ENCODE peak calls at places on chromosome 13, in ten cellular contexts. Y is right atrium auricular region, B is fibroblast of the aortic adventitia, C is PC-3, D is esophagus squamous epithelium, F is H1, L is A549, G is heart right ventricle, X is lung, W is brain microvascular endothelial cell. V is an unnamed sample.

GRCh38 chr13:64723735-64724134 is 2506.4 kb downstream of the PCDH9 start:
- DNase-seq in F (no peak), L (peak), B (peak), C (peak), W (peak), Y (no peak), D (no peak), X (no peak), G (no peak), V (no peak)

GRCh38 chr13:91045351-91046034 is 302.0 kb upstream of the MIR17HG start:
- DNase-seq in X (no peak), B (no peak), G (no peak), L (peak), C (peak), F (no peak), Y (no peak), W (no peak), D (no peak), V (no peak)

GRCh38 chr13:46796515-46797467 is at the start of gene ESD:
- DNase-seq in X (peak), Y (peak), D (peak), W (peak), F (peak), G (peak), C (peak), B (peak), L (peak), V (peak)

GRCh38 chr13:26601669-26602068 is 44.2 kb downstream of the WASF3 start:
- DNase-seq in L (no peak), F (no peak), G (no peak), X (no peak), D (no peak), B (peak), Y (no peak), C (peak), W (peak), V (no peak)

GRCh38 chr13:111913790-111914189 is 153.2 kb upstream of the SOX1 start:
- DNase-seq in C (no peak), G (no peak), X (no peak), W (no peak), Y (peak), F (no peak), B (no peak), D (no peak), L (no peak), V (peak)

GRCh38 chr13:73894995-73895571 is 239.1 kb downstream of the KLF12 start:
- DNase-seq in D (no peak), Y (no peak), G (no peak), B (no peak), W (no peak), X (no peak), F (no peak), C (no peak), L (no peak), V (no peak)

GRCh38 chr13:44334751-44335150 is 38.9 kb upstream of the SERP2 start:
- DNase-seq in G (no peak), L (no peak), X (no peak), W (no peak), F (no peak), C (no peak), D (no peak), Y (no peak), B (no peak), V (no peak)

GRCh38 chr13:68056816-68057710 is 826.9 kb upstream of the PCDH9 start:
- DNase-seq in B (no peak), X (no peak), G (no peak), C (peak), D (no peak), Y (no peak), W (peak), L (peak), F (no peak), V (no peak)

GRCh38 chr13:30751183-30751933 is 16.0 kb downstream of the ALOX5AP start:
- DNase-seq in D (no peak), Y (no peak), F (no peak), X (no peak), C (no peak), L (no peak), W (no peak), B (no peak), G (no peak), V (no peak)

GRCh38 chr13:75442736-75443234 is 39.2 kb downstream of the TBC1D4 start:
- DNase-seq in F (no peak), X (no peak), C (no peak), W (no peak), B (no peak), G (no peak), L (no peak), D (no peak), Y (no peak), V (no peak)

GRCh38 chr13:30659980-30660379 is 42.3 kb downstream of the USPL1 start:
- DNase-seq in X (no peak), F (no peak), W (no peak), D (no peak), B (no peak), L (no peak), Y (no peak), C (no peak), G (no peak), V (peak)

DNA sequence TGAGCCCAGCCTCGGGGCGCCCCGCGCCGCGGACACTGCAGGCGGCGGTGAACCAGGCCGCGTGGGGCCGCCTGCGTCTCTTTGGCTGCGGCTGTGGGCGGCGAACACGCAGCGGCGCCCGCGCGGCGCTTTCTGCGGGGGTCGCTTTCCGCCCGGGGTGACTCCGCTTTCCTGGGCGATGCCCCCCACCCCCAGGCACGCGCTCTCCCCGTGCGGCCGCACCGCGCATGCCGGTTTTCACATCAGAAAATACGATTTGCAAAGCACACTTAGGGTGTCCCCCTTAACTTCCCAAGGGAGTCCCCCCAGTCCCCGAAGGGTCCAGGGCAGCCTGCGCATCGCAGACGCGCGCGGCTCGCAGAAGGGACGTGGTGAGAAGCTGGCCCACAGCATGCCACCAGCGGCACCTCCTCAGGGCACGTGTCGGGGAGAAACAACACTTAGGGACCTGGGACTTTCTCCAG is 5.3 kb downstream of the F7 start:
- DNase-seq in G (no peak), C (no peak), L (no peak), F (no peak), Y (no peak), W (no peak), X (no peak), D (no peak), B (no peak), V (no peak)
- H3K4me3 ChIP-seq in G (peak), C (no peak), L (no peak), F (peak), Y (peak), W (no peak), X (no peak), D (peak), B (no peak), V (peak)

DNA sequence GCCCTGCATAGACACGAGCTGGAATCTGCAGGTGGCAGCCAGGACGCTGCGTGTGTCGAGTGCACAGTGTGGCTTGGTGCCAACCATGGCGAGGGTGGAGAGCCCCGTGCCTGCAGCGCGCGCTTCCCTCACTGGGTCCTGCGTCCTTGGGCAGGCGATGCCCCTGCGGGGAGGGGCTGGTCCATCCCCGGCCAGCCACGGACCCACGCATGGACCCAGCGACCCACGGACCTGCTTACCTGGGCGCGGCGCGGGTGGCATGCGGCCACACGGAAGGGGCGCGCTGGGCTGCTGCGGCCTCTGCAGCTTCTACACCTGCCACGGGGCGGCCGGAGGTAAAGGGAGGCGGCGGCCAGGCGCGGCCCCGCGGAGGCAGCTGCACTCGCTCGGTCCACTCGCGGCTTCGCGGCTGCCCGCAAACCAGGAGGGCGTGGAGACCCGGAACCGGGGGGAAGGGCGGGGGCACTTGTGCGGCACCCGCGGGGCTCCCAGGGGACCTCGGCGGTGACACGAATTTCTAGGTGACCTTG is 569 bp upstream of the MCF2L start:
- DNase-seq in F (no peak), W (no peak), L (no peak), X (peak), G (peak), D (no peak), Y (no peak), B (no peak), C (peak), V (peak)
- TF ChIP-seq CTCF in F (no peak), W (no peak), L (no peak), X (no peak), G (no peak), D (peak), Y (no peak), B (no peak), C (no peak), V (peak)

DNA sequence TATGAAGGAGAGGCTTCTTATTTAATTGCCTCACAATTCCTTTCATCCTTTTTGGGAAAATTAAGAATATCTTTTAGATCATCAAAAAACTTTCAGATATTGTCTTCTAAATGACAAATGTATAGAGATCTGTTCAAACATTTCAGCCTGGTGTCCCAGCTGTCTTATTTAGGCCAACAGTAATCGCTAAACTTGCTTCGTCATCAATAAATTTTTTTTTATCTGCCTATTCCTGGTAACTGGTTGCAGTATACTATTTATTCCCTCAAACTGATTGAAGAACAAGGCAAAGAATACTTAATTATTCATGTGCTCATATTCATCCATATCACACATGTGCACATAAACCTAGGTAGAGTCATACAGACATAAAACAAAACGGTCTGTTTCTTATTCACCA is 5.3 kb upstream of the MYO16 start:
- DNase-seq in Y (no peak), X (no peak), G (no peak), L (no peak), W (no peak), B (no peak), D (no peak), C (no peak), F (no peak), V (no peak)
- H3K4me3 ChIP-seq in Y (no peak), X (no peak), G (no peak), L (no peak), W (no peak), B (no peak), D (no peak), C (no peak), F (no peak), V (no peak)

GRCh38 chr13:33611016-33611805 is 206.7 kb upstream of the RFC3 start:
- DNase-seq in G (peak), F (no peak), C (no peak), X (peak), W (peak), B (peak), Y (peak), D (no peak), L (no peak), V (no peak)

GRCh38 chr13:33610471-33611015 is 207.4 kb upstream of the RFC3 start:
- DNase-seq in W (no peak), F (peak), D (no peak), L (peak), B (peak), C (no peak), G (peak), Y (peak), X (no peak), V (peak)

DNA sequence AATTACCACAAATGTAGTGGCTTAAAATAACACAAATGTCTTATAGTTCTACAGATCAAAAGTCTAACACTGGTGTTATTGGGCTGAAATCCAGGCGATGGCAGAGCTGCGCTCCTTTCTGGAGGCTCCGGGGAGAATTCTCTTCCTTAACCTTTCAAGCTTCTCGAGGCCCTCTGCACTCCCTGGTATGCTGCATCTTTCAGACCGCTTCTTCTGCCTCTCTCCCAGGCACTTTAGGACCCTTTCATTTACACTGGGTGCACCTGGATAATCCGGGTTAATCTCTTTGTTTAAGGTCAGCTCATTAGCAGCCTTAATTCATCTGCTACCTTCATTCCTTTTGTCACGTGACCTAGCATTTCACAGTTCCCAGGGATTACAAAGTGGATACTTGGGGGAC is 211.3 kb upstream of the RFC3 start:
- DNase-seq in F (no peak), G (no peak), L (peak), C (no peak), W (no peak), D (no peak), Y (no peak), X (no peak), B (no peak), V (no peak)
- TF ChIP-seq CTCF in F (no peak), G (no peak), L (peak), C (no peak), W (peak), D (no peak), Y (no peak), X (no peak), B (no peak), V (no peak)

DNA sequence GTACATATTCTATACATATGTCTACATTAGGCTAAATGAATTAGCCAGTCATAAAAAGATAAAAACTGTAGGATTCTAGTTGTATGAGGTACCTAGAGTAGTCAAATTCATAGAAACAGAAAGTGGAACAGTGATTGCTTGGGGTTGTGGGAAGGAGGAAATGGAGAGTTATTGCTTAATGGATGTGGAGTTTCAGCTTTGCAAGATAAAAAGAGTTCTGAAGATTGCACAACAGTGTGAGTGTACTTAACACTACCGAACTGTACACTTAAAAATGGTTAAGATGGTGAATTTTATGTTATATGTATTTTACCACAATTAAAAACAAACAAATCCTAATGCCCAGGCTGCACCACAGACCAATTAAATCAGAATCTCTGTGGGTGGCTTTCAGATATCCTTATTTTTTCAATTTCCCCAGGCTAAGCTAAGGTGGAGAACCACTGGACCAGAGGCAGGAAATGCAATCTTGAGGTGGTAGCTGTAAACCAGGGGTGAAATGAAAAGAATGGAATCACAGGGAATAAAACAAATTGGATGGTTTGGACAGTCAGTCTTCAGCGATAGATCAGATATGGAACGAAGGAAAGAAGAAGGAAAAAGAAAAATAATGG is 215.2 kb downstream of the KCNRG start:
- DNase-seq in Y (no peak), X (no peak), G (no peak), F (no peak), B (peak), W (no peak), D (no peak), C (no peak), L (no peak), V (no peak)
- H3K4me3 ChIP-seq in Y (no peak), X (no peak), G (no peak), F (no peak), B (no peak), W (no peak), D (no peak), C (no peak), L (no peak), V (no peak)

DNA sequence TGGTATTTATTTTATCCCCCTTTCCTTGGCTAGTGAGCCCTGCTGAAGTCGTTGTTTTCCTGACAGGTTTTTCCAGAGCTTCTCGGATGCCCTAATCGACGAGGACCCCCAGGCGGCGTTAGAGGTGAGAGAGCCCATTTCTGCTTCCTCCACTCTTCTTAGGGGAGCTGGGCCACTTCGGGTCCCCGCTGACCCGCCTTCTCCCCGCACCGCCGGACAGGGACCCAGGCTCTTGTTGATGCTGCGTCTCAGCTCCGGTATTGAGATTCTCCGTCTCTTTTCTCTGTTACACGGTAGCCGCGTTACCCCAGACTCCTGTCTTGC is 306 bp downstream of the SUGT1 start:
- DNase-seq in L (no peak), B (no peak), C (no peak), F (no peak), X (no peak), G (no peak), W (no peak), Y (no peak), D (no peak), V (no peak)
- TF ChIP-seq CTCF in L (no peak), B (no peak), C (no peak), F (no peak), X (no peak), G (no peak), W (no peak), Y (no peak), D (no peak), V (no peak)

GRCh38 chr13:109783447-109783814 is 3.0 kb downstream of the IRS2 start:
- DNase-seq in Y (no peak), C (peak), X (no peak), F (peak), B (no peak), W (no peak), G (no peak), D (no peak), L (no peak), V (no peak)
- H3K4me3 ChIP-seq in Y (peak), C (peak), X (peak), F (no peak), B (no peak), W (peak), G (peak), D (no peak), L (peak), V (no peak)

GRCh38 chr13:28283600-28283999 is 145.3 kb downstream of the PAN3 start:
- DNase-seq in G (no peak), D (no peak), Y (no peak), W (no peak), X (no peak), L (no peak), F (no peak), B (no peak), C (no peak), V (no peak)
- TF ChIP-seq CTCF in G (no peak), D (no peak), Y (no peak), W (no peak), X (no peak), L (no peak), F (no peak), B (no peak), C (no peak), V (no peak)